ENCODE peak calls at places on chromosomes 1 and 21, in four cellular contexts. H, O, I and P are unnamed samples.

GRCh38 chr1:5658340-5659316 is 333.6 kb downstream of the NPHP4 start:
- DNase-seq in H (no peak), O (no peak), I (no peak), P (no peak)

GRCh38 chr1:39328722-39329121 is 124.2 kb downstream of the MACF1 start:
- DNase-seq in H (no peak), O (no peak), I (no peak), P (no peak)

GRCh38 chr1:172630060-172630818 is 28.7 kb upstream of the FASLG start:
- DNase-seq in H (no peak), O (no peak), I (no peak), P (no peak)

GRCh38 chr1:168893359-168893791 is 164.4 kb upstream of the DPT start:
- DNase-seq in H (no peak), O (no peak), I (no peak), P (no peak)

GRCh38 chr1:98181041-98181764 is 260.4 kb upstream of the DPYD start:
- DNase-seq in H (no peak), O (no peak), I (no peak), P (no peak)

GRCh38 chr1:1344672-1345361 is 4.4 kb downstream of the DVL1 start:
- DNase-seq in H (peak; percentile 84), O (no peak), I (no peak), P (peak; percentile 75)

GRCh38 chr1:182206628-182207239 is 145.2 kb upstream of the ZNF648 start:
- DNase-seq in H (no peak), O (no peak), I (no peak), P (no peak)

GRCh38 chr1:156583821-156584622 is 4.5 kb downstream of the TTC24 start:
- DNase-seq in H (peak; percentile 85), O (peak; percentile 76), I (peak; percentile 72), P (peak; percentile 57)

GRCh38 chr1:150152772-150153461 is 3.2 kb downstream of the PLEKHO1 start:
- DNase-seq in H (no peak), O (no peak), I (no peak), P (no peak)

GRCh38 chr1:75053207-75053606 is 81.0 kb upstream of the LHX8 start:
- DNase-seq in H (no peak), O (no peak), I (no peak), P (no peak)

GRCh38 chr1:204356997-204357396 is 2.7 kb downstream of the PLEKHA6 start:
- DNase-seq in H (no peak), O (no peak), I (no peak), P (no peak)

GRCh38 chr1:67250051-67250653 is 57.5 kb upstream of the IL12RB2 start:
- DNase-seq in H (no peak), O (no peak), I (no peak), P (no peak)

GRCh38 chr1:65044411-65044810 is 78.1 kb upstream of the JAK1 start:
- DNase-seq in H (no peak), O (no peak), I (no peak), P (no peak)

GRCh38 chr1:43858324-43858723 is 75.3 kb upstream of the ARTN start:
- DNase-seq in H (no peak), O (peak; percentile 100), I (peak; percentile 96), P (peak; percentile 84)

GRCh38 chr1:45187735-45188134 is 18.7 kb downstream of the ZSWIM5 start:
- DNase-seq in H (no peak), O (no peak), I (no peak), P (no peak)

GRCh38 chr21:36747815-36748381 is 49.0 kb downstream of the SIM2 start:
- DNase-seq in H (no peak), O (no peak), I (no peak), P (no peak)

GRCh38 chr21:32705139-32705538 is 22.7 kb downstream of the SYNJ1 start:
- DNase-seq in H (no peak), O (no peak), I (no peak), P (no peak)

GRCh38 chr1:207863893-207864535 is 46.9 kb downstream of the CD34 start:
- DNase-seq in H (no peak), O (no peak), I (no peak), P (no peak)
- TF ChIP-seq CTCF in H (no peak), O (no peak), I (no peak), P (no peak)

GRCh38 chr1:26959722-26960624 is at the start of gene KDF1:
- DNase-seq in H (no peak), O (no peak), I (no peak), P (no peak)
- H3K4me3 ChIP-seq in H (peak within 1 kb of the TSS; percentile 32), O (peak within 1 kb of the TSS; percentile 23), I (peak within 1 kb of the TSS; percentile 35), P (peak within 1 kb of the TSS; percentile 47)

GRCh38 chr1:190453550-190453949 is 24.1 kb downstream of the BRINP3 start:
- DNase-seq in H (no peak), O (no peak), I (no peak), P (no peak)
- TF ChIP-seq CTCF in H (peak; percentile 30), O (no peak), I (peak; percentile 30), P (no peak)

DNA sequence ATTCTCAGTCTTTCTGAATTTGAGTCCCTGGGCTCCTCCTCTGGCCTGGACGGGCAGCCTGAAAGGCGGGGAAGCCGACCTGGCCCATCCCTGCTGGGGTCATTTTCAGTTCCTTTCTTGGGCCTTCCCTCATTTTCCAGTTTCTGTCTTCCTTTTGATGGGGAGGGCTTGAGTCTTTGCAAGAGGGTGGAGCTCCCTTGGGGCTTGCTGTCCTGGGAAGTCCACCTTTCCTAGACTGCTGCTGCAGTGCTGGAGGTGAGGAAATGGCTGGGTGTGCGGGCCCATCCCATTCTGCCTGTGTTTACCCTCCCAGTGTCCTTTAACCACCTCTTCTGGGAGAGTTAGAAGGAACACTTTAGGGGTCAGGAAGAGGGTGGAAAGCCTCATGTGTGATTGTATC is 40.4 kb upstream of the SYNC start:
- DNase-seq in H (no peak), O (no peak), I (no peak), P (no peak)
- H3K4me3 ChIP-seq in H (peak overlapping the region; percentile 82), O (peak overlapping the region; percentile 62), I (peak overlapping the region; percentile 68), P (peak overlapping the region; percentile 84)

DNA sequence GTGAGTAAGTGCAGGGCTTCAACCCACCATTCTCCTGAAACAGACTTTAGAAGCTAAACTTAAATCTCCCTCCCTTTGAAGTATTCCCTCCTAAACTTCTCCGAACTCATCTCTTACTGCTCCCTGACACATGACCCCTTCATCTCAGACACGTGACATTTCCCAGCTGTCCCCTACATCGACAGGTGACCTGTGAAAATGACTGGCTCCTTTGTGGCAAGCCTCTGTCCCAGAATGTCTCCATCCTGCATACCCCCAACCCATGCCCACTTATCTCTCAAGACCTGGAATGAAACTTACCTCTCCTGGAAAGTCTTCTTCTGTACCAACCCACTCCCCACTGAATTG is 4.2 kb downstream of the FMOD start:
- DNase-seq in H (no peak), O (no peak), I (no peak), P (no peak)
- TF ChIP-seq CTCF in H (no peak), O (no peak), I (no peak), P (no peak)

GRCh38 chr1:50975436-50975835 is 5.4 kb downstream of the CDKN2C start:
- DNase-seq in H (no peak), O (no peak), I (no peak), P (no peak)
- H3K4me3 ChIP-seq in H (peak overlapping the region; percentile 71), O (no peak overlapping the region), I (no peak overlapping the region), P (no peak overlapping the region)

GRCh38 chr1:185409345-185409744 is 92.3 kb upstream of the IVNS1ABP start:
- DNase-seq in H (no peak), O (no peak), I (no peak), P (no peak)

GRCh38 chr1:185408675-185409270 is 91.7 kb upstream of the IVNS1ABP start:
- DNase-seq in H (no peak), O (no peak), I (no peak), P (no peak)

GRCh38 chr1:185409763-185410528 is 92.9 kb upstream of the IVNS1ABP start:
- DNase-seq in H (no peak), O (no peak), I (no peak), P (no peak)

DNA sequence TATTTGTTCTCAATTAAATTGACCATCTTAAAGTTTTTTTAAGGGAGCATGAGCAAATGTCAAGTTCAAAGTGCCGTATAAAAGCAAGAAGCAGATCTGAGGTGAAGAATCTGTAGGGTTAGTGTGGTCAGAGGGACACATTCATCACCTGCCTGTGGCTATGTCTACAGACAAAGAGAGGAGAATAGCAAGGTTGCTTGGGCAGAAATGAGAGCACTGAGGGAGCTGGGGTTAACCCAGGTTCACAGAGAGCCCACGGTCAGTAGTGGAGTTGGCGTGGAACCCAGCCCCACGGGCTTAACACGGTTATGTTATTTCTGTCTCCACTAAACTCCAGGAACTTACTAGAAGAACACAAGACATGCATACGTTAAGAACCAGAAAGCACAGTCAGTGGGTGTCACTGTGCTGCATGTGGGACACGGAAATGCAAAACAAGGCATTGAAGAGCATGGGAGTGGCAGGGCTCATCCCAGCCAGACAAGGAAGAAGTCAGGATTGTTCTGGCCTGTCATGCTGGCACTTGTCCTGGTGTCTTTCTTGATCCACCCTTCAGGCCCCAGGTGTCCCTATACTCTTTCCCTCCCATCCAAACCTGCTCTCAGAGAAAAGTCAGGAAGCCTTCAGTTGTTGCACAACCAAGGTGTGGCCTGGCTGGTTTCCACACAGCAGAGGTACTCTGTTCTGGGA is 95.5 kb upstream of the IVNS1ABP start:
- DNase-seq in H (no peak), O (no peak), I (no peak), P (no peak)
- TF ChIP-seq CTCF in H (no peak), O (no peak), I (no peak), P (no peak)

GRCh38 chr1:111221276-111221632 is 6.3 kb upstream of the CHI3L2 start:
- DNase-seq in H (no peak), O (no peak), I (no peak), P (no peak)

GRCh38 chr1:111220302-111220890 is 7.1 kb upstream of the CHI3L2 start:
- DNase-seq in H (no peak), O (no peak), I (no peak), P (no peak)

GRCh38 chr1:111221633-111222286 is 5.8 kb upstream of the CHI3L2 start:
- DNase-seq in H (no peak), O (no peak), I (no peak), P (no peak)

GRCh38 chr1:111218947-111219346 is 8.6 kb upstream of the CHI3L2 start:
- DNase-seq in H (no peak), O (no peak), I (no peak), P (no peak)

GRCh38 chr1:111219466-111220286 is 7.8 kb upstream of the CHI3L2 start:
- DNase-seq in H (no peak), O (no peak), I (no peak), P (no peak)
- H3K4me3 ChIP-seq in H (no peak overlapping the region), O (no peak overlapping the region), I (no peak overlapping the region), P (no peak overlapping the region)

DNA sequence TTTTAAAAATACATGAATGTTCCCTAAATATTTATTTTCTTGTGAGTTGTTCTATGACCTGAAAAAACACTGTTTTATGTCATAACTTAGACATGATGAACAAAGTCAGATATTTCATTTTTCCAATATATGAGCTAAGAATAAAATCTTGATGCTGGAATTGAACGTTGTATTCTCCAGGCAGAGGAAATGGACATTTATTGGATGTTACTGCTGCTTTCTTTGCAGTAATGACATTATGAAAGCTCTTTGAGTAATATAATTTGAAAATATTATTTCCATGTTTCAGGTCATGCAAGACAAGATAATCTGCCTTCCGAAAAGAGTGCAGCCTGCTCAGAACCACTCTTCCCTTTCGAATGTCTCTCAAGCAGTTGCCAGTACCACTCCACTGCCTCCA is 79.5 kb downstream of the LRRC8C start:
- DNase-seq in H (no peak), O (no peak), I (no peak), P (no peak)
- TF ChIP-seq CTCF in H (no peak), O (no peak), I (no peak), P (no peak)

GRCh38 chr1:214604543-214604942 is 1.5 kb downstream of the CENPF start:
- DNase-seq in H (no peak), O (no peak), I (no peak), P (no peak)
- H3K4me3 ChIP-seq in H (peak overlapping the region; percentile 87), O (peak overlapping the region; percentile 79), I (peak overlapping the region; percentile 80), P (peak overlapping the region; percentile 92)